ENCODE peak calls at places on chromosomes 12 and 14, in four cellular contexts. One of them, this sample, is unnamed.

GRCh38 chr12:50537538-50537919 is 32.7 kb downstream of the DIP2B start:
- DNase-seq in H54: peak
- DNase-seq in stimulated activated naive CD8-positive, alpha-beta T cell treated with anti-CD3 and anti-CD28 coated beads, Interleukin-15, amount 100 ng/mL, for 72 hours: no peak
- DNase-seq in cardiac fibroblast: peak
- DNase-seq in this sample: peak

GRCh38 chr14:104808456-104808855 is 7.6 kb downstream of the ZBTB42 start:
- DNase-seq in stimulated activated naive CD8-positive, alpha-beta T cell treated with anti-CD3 and anti-CD28 coated beads, Interleukin-15, amount 100 ng/mL, for 72 hours: no peak
- DNase-seq in H54: no peak
- DNase-seq in cardiac fibroblast: no peak
- DNase-seq in this sample: no peak

GRCh38 chr12:10221846-10222245 is 9.2 kb downstream of the GABARAPL1 start:
- DNase-seq in cardiac fibroblast: no peak
- DNase-seq in stimulated activated naive CD8-positive, alpha-beta T cell treated with anti-CD3 and anti-CD28 coated beads, Interleukin-15, amount 100 ng/mL, for 72 hours: no peak
- DNase-seq in H54: no peak
- DNase-seq in this sample: no peak

GRCh38 chr12:106149096-106149784 is 10.5 kb upstream of the NUAK1 start:
- DNase-seq in cardiac fibroblast: peak
- DNase-seq in H54: no peak
- DNase-seq in stimulated activated naive CD8-positive, alpha-beta T cell treated with anti-CD3 and anti-CD28 coated beads, Interleukin-15, amount 100 ng/mL, for 72 hours: no peak
- DNase-seq in this sample: no peak

GRCh38 chr14:61475316-61475715 is 153.9 kb downstream of the PRKCH start:
- DNase-seq in cardiac fibroblast: peak
- DNase-seq in H54: no peak
- DNase-seq in stimulated activated naive CD8-positive, alpha-beta T cell treated with anti-CD3 and anti-CD28 coated beads, Interleukin-15, amount 100 ng/mL, for 72 hours: no peak
- DNase-seq in this sample: no peak

GRCh38 chr14:101862177-101862576 is 100.7 kb downstream of the PPP2R5C start:
- DNase-seq in stimulated activated naive CD8-positive, alpha-beta T cell treated with anti-CD3 and anti-CD28 coated beads, Interleukin-15, amount 100 ng/mL, for 72 hours: no peak
- DNase-seq in H54: peak
- DNase-seq in cardiac fibroblast: peak
- DNase-seq in this sample: no peak

GRCh38 chr12:20040844-20041243 is 327.5 kb upstream of the PDE3A start:
- DNase-seq in H54: no peak
- DNase-seq in stimulated activated naive CD8-positive, alpha-beta T cell treated with anti-CD3 and anti-CD28 coated beads, Interleukin-15, amount 100 ng/mL, for 72 hours: no peak
- DNase-seq in cardiac fibroblast: no peak
- DNase-seq in this sample: no peak

GRCh38 chr12:130385193-130385592 is 47.5 kb downstream of the PIWIL1 start:
- DNase-seq in H54: no peak
- DNase-seq in stimulated activated naive CD8-positive, alpha-beta T cell treated with anti-CD3 and anti-CD28 coated beads, Interleukin-15, amount 100 ng/mL, for 72 hours: no peak
- DNase-seq in cardiac fibroblast: no peak
- DNase-seq in this sample: no peak

GRCh38 chr12:131000000-131000486 is 46.3 kb downstream of the ADGRD1 start:
- DNase-seq in cardiac fibroblast: no peak
- DNase-seq in stimulated activated naive CD8-positive, alpha-beta T cell treated with anti-CD3 and anti-CD28 coated beads, Interleukin-15, amount 100 ng/mL, for 72 hours: no peak
- DNase-seq in H54: no peak
- DNase-seq in this sample: no peak

GRCh38 chr12:79664518-79664917 is 26.2 kb downstream of the PAWR start:
- DNase-seq in stimulated activated naive CD8-positive, alpha-beta T cell treated with anti-CD3 and anti-CD28 coated beads, Interleukin-15, amount 100 ng/mL, for 72 hours: no peak
- DNase-seq in cardiac fibroblast: no peak
- DNase-seq in H54: no peak
- DNase-seq in this sample: no peak

GRCh38 chr12:70080577-70080976 is 162.7 kb upstream of the CNOT2 start:
- DNase-seq in stimulated activated naive CD8-positive, alpha-beta T cell treated with anti-CD3 and anti-CD28 coated beads, Interleukin-15, amount 100 ng/mL, for 72 hours: no peak
- DNase-seq in cardiac fibroblast: no peak
- DNase-seq in H54: no peak
- DNase-seq in this sample: no peak

GRCh38 chr14:51566831-51567582 is 84.7 kb upstream of the FRMD6 start:
- DNase-seq in stimulated activated naive CD8-positive, alpha-beta T cell treated with anti-CD3 and anti-CD28 coated beads, Interleukin-15, amount 100 ng/mL, for 72 hours: no peak
- DNase-seq in cardiac fibroblast: no peak
- DNase-seq in H54: no peak
- DNase-seq in this sample: no peak

GRCh38 chr12:57268264-57268663 is 17.3 kb upstream of the STAC3 start:
- DNase-seq in stimulated activated naive CD8-positive, alpha-beta T cell treated with anti-CD3 and anti-CD28 coated beads, Interleukin-15, amount 100 ng/mL, for 72 hours: no peak
- DNase-seq in H54: no peak
- DNase-seq in cardiac fibroblast: peak
- DNase-seq in this sample: no peak

GRCh38 chr12:49866859-49867579 is 24.1 kb upstream of the BCDIN3D start:
- DNase-seq in stimulated activated naive CD8-positive, alpha-beta T cell treated with anti-CD3 and anti-CD28 coated beads, Interleukin-15, amount 100 ng/mL, for 72 hours: peak
- DNase-seq in cardiac fibroblast: peak
- DNase-seq in H54: peak
- DNase-seq in this sample: peak

GRCh38 chr12:47946413-47947107 is 16.8 kb upstream of the TMEM106C start:
- DNase-seq in stimulated activated naive CD8-positive, alpha-beta T cell treated with anti-CD3 and anti-CD28 coated beads, Interleukin-15, amount 100 ng/mL, for 72 hours: no peak
- DNase-seq in cardiac fibroblast: peak
- DNase-seq in H54: peak
- DNase-seq in this sample: peak

GRCh38 chr14:100287202-100287997 is 18.8 kb downstream of the SLC25A29 start:
- DNase-seq in stimulated activated naive CD8-positive, alpha-beta T cell treated with anti-CD3 and anti-CD28 coated beads, Interleukin-15, amount 100 ng/mL, for 72 hours: no peak
- DNase-seq in cardiac fibroblast: no peak
- DNase-seq in H54: no peak
- DNase-seq in this sample: no peak

GRCh38 chr12:58148405-58148804 is 207.0 kb downstream of the ATP23 start:
- DNase-seq in H54: no peak
- DNase-seq in cardiac fibroblast: peak
- DNase-seq in stimulated activated naive CD8-positive, alpha-beta T cell treated with anti-CD3 and anti-CD28 coated beads, Interleukin-15, amount 100 ng/mL, for 72 hours: no peak
- DNase-seq in this sample: peak

GRCh38 chr12:115085594-115085993 is 401.6 kb upstream of the TBX3 start:
- DNase-seq in stimulated activated naive CD8-positive, alpha-beta T cell treated with anti-CD3 and anti-CD28 coated beads, Interleukin-15, amount 100 ng/mL, for 72 hours: no peak
- DNase-seq in cardiac fibroblast: no peak
- DNase-seq in H54: no peak
- DNase-seq in this sample: no peak

GRCh38 chr14:95515080-95515489 is 1.4 kb downstream of the SYNE3 start:
- DNase-seq in H54: no peak
- DNase-seq in stimulated activated naive CD8-positive, alpha-beta T cell treated with anti-CD3 and anti-CD28 coated beads, Interleukin-15, amount 100 ng/mL, for 72 hours: no peak
- DNase-seq in cardiac fibroblast: no peak
- DNase-seq in this sample: no peak

GRCh38 chr12:121916719-121917118 is 1.7 kb upstream of the CFAP251 start:
- DNase-seq in cardiac fibroblast: peak
- DNase-seq in stimulated activated naive CD8-positive, alpha-beta T cell treated with anti-CD3 and anti-CD28 coated beads, Interleukin-15, amount 100 ng/mL, for 72 hours: no peak
- DNase-seq in H54: no peak
- DNase-seq in this sample: no peak

GRCh38 chr14:104876251-104876699 is 11.2 kb downstream of the CEP170B start:
- DNase-seq in stimulated activated naive CD8-positive, alpha-beta T cell treated with anti-CD3 and anti-CD28 coated beads, Interleukin-15, amount 100 ng/mL, for 72 hours: peak
- DNase-seq in cardiac fibroblast: peak
- DNase-seq in H54: no peak
- DNase-seq in this sample: peak

GRCh38 chr14:101458536-101459391 is 102.5 kb upstream of the DIO3 start:
- DNase-seq in cardiac fibroblast: no peak
- DNase-seq in H54: no peak
- DNase-seq in stimulated activated naive CD8-positive, alpha-beta T cell treated with anti-CD3 and anti-CD28 coated beads, Interleukin-15, amount 100 ng/mL, for 72 hours: no peak
- DNase-seq in this sample: no peak

GRCh38 chr12:31021181-31021580 is 52.5 kb upstream of the DDX11 start:
- DNase-seq in cardiac fibroblast: no peak
- DNase-seq in stimulated activated naive CD8-positive, alpha-beta T cell treated with anti-CD3 and anti-CD28 coated beads, Interleukin-15, amount 100 ng/mL, for 72 hours: no peak
- DNase-seq in H54: no peak
- DNase-seq in this sample: no peak

GRCh38 chr12:113196996-113197395 is 11.5 kb downstream of the RITA1 start:
- DNase-seq in cardiac fibroblast: peak
- DNase-seq in H54: peak
- DNase-seq in stimulated activated naive CD8-positive, alpha-beta T cell treated with anti-CD3 and anti-CD28 coated beads, Interleukin-15, amount 100 ng/mL, for 72 hours: peak
- DNase-seq in this sample: peak

GRCh38 chr12:52280796-52281560 is 6.5 kb downstream of the KRT86 start:
- DNase-seq in cardiac fibroblast: peak
- DNase-seq in stimulated activated naive CD8-positive, alpha-beta T cell treated with anti-CD3 and anti-CD28 coated beads, Interleukin-15, amount 100 ng/mL, for 72 hours: no peak
- DNase-seq in H54: peak
- DNase-seq in this sample: peak

GRCh38 chr12:113172185-113172584 is 13.1 kb downstream of the DDX54 start:
- DNase-seq in cardiac fibroblast: no peak
- DNase-seq in stimulated activated naive CD8-positive, alpha-beta T cell treated with anti-CD3 and anti-CD28 coated beads, Interleukin-15, amount 100 ng/mL, for 72 hours: no peak
- DNase-seq in H54: no peak
- DNase-seq in this sample: no peak

GRCh38 chr12:15220961-15221885 is at the start of gene RERG:
- DNase-seq in H54: no peak
- DNase-seq in cardiac fibroblast: peak
- DNase-seq in stimulated activated naive CD8-positive, alpha-beta T cell treated with anti-CD3 and anti-CD28 coated beads, Interleukin-15, amount 100 ng/mL, for 72 hours: peak
- DNase-seq in this sample: peak

GRCh38 chr14:75566321-75566720 is 12.1 kb upstream of the FLVCR2 start:
- DNase-seq in cardiac fibroblast: peak
- DNase-seq in stimulated activated naive CD8-positive, alpha-beta T cell treated with anti-CD3 and anti-CD28 coated beads, Interleukin-15, amount 100 ng/mL, for 72 hours: peak
- DNase-seq in H54: no peak
- DNase-seq in this sample: no peak

GRCh38 chr12:92573104-92573503 is 129.7 kb upstream of the PLEKHG7 start:
- DNase-seq in H54: no peak
- DNase-seq in cardiac fibroblast: no peak
- DNase-seq in stimulated activated naive CD8-positive, alpha-beta T cell treated with anti-CD3 and anti-CD28 coated beads, Interleukin-15, amount 100 ng/mL, for 72 hours: no peak
- DNase-seq in this sample: no peak

GRCh38 chr12:69406217-69406616 is 46.7 kb downstream of the YEATS4 start:
- DNase-seq in H54: no peak
- DNase-seq in cardiac fibroblast: no peak
- DNase-seq in stimulated activated naive CD8-positive, alpha-beta T cell treated with anti-CD3 and anti-CD28 coated beads, Interleukin-15, amount 100 ng/mL, for 72 hours: no peak
- DNase-seq in this sample: no peak

GRCh38 chr12:14575585-14575984 is 7.9 kb upstream of the PLBD1 start:
- DNase-seq in cardiac fibroblast: no peak
- DNase-seq in H54: no peak
- DNase-seq in stimulated activated naive CD8-positive, alpha-beta T cell treated with anti-CD3 and anti-CD28 coated beads, Interleukin-15, amount 100 ng/mL, for 72 hours: no peak
- DNase-seq in this sample: no peak

GRCh38 chr14:69901113-69901951 is 22.1 kb downstream of the SMOC1 start:
- DNase-seq in stimulated activated naive CD8-positive, alpha-beta T cell treated with anti-CD3 and anti-CD28 coated beads, Interleukin-15, amount 100 ng/mL, for 72 hours: no peak
- DNase-seq in H54: no peak
- DNase-seq in cardiac fibroblast: peak
- DNase-seq in this sample: no peak

GRCh38 chr14:85415015-85415712 is 114.8 kb upstream of the FLRT2 start:
- DNase-seq in H54: peak
- DNase-seq in cardiac fibroblast: peak
- DNase-seq in stimulated activated naive CD8-positive, alpha-beta T cell treated with anti-CD3 and anti-CD28 coated beads, Interleukin-15, amount 100 ng/mL, for 72 hours: no peak
- DNase-seq in this sample: peak

GRCh38 chr12:45581112-45581511 is 148.4 kb upstream of the ARID2 start:
- DNase-seq in cardiac fibroblast: no peak
- DNase-seq in stimulated activated naive CD8-positive, alpha-beta T cell treated with anti-CD3 and anti-CD28 coated beads, Interleukin-15, amount 100 ng/mL, for 72 hours: no peak
- DNase-seq in H54: no peak
- DNase-seq in this sample: no peak

GRCh38 chr12:122368361-122369073 is 54.0 kb downstream of the CLIP1 start:
- DNase-seq in cardiac fibroblast: peak
- DNase-seq in H54: no peak
- DNase-seq in stimulated activated naive CD8-positive, alpha-beta T cell treated with anti-CD3 and anti-CD28 coated beads, Interleukin-15, amount 100 ng/mL, for 72 hours: no peak
- DNase-seq in this sample: peak

This sample was measured in NCI-H226.